ENCODE peak calls at places on chromosomes 6 and 20, in eight cellular contexts. One of them, this sample, is unnamed.
A peak's percentile ranks its signal among the peaks of the same experiment; 100 is the strongest.

GRCh38 chr20:58078741-58079522 is 149.5 kb downstream of the ANKRD60 start:
- DNase-seq in fibroblast of lung: peak; percentile 4
- DNase-seq in IMR-90: no peak
- DNase-seq in upper lobe of right lung: no peak
- DNase-seq in Peyer's patch: no peak
- DNase-seq in hepatocyte: no peak
- DNase-seq in breast epithelium: peak; percentile 13
- DNase-seq in CD4-positive, alpha-beta T cell: no peak
- DNase-seq in this sample: no peak

GRCh38 chr6:21022343-21023107 is 488.3 kb downstream of the CDKAL1 start:
- DNase-seq in fibroblast of lung: peak; percentile 78
- DNase-seq in IMR-90: peak; percentile 82
- DNase-seq in upper lobe of right lung: no peak
- DNase-seq in Peyer's patch: peak; percentile 26
- DNase-seq in hepatocyte: peak; percentile 71
- DNase-seq in breast epithelium: no peak
- DNase-seq in CD4-positive, alpha-beta T cell: no peak
- DNase-seq in this sample: no peak

GRCh38 chr20:62369508-62370114 is 2.5 kb upstream of the LAMA5 start:
- DNase-seq in fibroblast of lung: no peak
- DNase-seq in IMR-90: no peak
- DNase-seq in upper lobe of right lung: no peak
- DNase-seq in Peyer's patch: no peak
- DNase-seq in hepatocyte: no peak
- DNase-seq in breast epithelium: no peak
- DNase-seq in CD4-positive, alpha-beta T cell: no peak
- DNase-seq in this sample: no peak

GRCh38 chr20:34445177-34446065 is 70.8 kb upstream of the DYNLRB1 start:
- DNase-seq in fibroblast of lung: no peak
- DNase-seq in IMR-90: no peak
- DNase-seq in upper lobe of right lung: no peak
- DNase-seq in Peyer's patch: no peak
- DNase-seq in hepatocyte: no peak
- DNase-seq in breast epithelium: no peak
- DNase-seq in CD4-positive, alpha-beta T cell: no peak
- DNase-seq in this sample: no peak

GRCh38 chr20:49888341-49889244 is 26.7 kb downstream of the SPATA2 start:
- DNase-seq in fibroblast of lung: peak; percentile 66
- DNase-seq in IMR-90: peak; percentile 56
- DNase-seq in upper lobe of right lung: no peak
- DNase-seq in Peyer's patch: peak; percentile 42
- DNase-seq in hepatocyte: peak; percentile 72
- DNase-seq in breast epithelium: no peak
- DNase-seq in CD4-positive, alpha-beta T cell: peak; percentile 52
- DNase-seq in this sample: peak; percentile 42

GRCh38 chr20:21981179-21981578 is 275.7 kb downstream of the PAX1 start:
- DNase-seq in fibroblast of lung: no peak
- DNase-seq in IMR-90: no peak
- DNase-seq in upper lobe of right lung: no peak
- DNase-seq in Peyer's patch: no peak
- DNase-seq in hepatocyte: no peak
- DNase-seq in breast epithelium: no peak
- DNase-seq in CD4-positive, alpha-beta T cell: no peak
- DNase-seq in this sample: no peak

GRCh38 chr20:38270869-38271608 is 10.5 kb upstream of the KIAA1755 start:
- DNase-seq in fibroblast of lung: peak; percentile 99
- DNase-seq in IMR-90: peak; percentile 99
- DNase-seq in upper lobe of right lung: no peak
- DNase-seq in Peyer's patch: no peak
- DNase-seq in hepatocyte: peak; percentile 58
- DNase-seq in breast epithelium: no peak
- DNase-seq in CD4-positive, alpha-beta T cell: no peak
- DNase-seq in this sample: no peak

GRCh38 chr6:73965408-73966145 is 269.6 kb downstream of the CD109 start:
- DNase-seq in fibroblast of lung: no peak
- DNase-seq in IMR-90: no peak
- DNase-seq in upper lobe of right lung: no peak
- DNase-seq in Peyer's patch: no peak
- DNase-seq in hepatocyte: no peak
- DNase-seq in breast epithelium: no peak
- DNase-seq in CD4-positive, alpha-beta T cell: no peak
- DNase-seq in this sample: no peak

GRCh38 chr6:131692589-131692988 is 8.6 kb downstream of the OR2A4 start:
- DNase-seq in fibroblast of lung: no peak
- DNase-seq in IMR-90: no peak
- DNase-seq in upper lobe of right lung: no peak
- DNase-seq in Peyer's patch: no peak
- DNase-seq in hepatocyte: no peak
- DNase-seq in breast epithelium: no peak
- DNase-seq in CD4-positive, alpha-beta T cell: no peak
- DNase-seq in this sample: no peak

GRCh38 chr6:14690120-14691056 is 555.5 kb upstream of the JARID2 start:
- DNase-seq in fibroblast of lung: no peak
- DNase-seq in IMR-90: no peak
- DNase-seq in upper lobe of right lung: no peak
- DNase-seq in Peyer's patch: no peak
- DNase-seq in hepatocyte: no peak
- DNase-seq in breast epithelium: no peak
- DNase-seq in CD4-positive, alpha-beta T cell: no peak
- DNase-seq in this sample: no peak

GRCh38 chr20:32149566-32150170 is 40.2 kb downstream of the TM9SF4 start:
- DNase-seq in fibroblast of lung: no peak
- DNase-seq in IMR-90: peak; percentile 21
- DNase-seq in upper lobe of right lung: no peak
- DNase-seq in Peyer's patch: no peak
- DNase-seq in hepatocyte: no peak
- DNase-seq in breast epithelium: no peak
- DNase-seq in CD4-positive, alpha-beta T cell: no peak
- DNase-seq in this sample: no peak

GRCh38 chr6:128803911-128804310 is 79.0 kb upstream of the LAMA2 start:
- DNase-seq in fibroblast of lung: peak; percentile 84
- DNase-seq in IMR-90: peak; percentile 90
- DNase-seq in upper lobe of right lung: no peak
- DNase-seq in Peyer's patch: no peak
- DNase-seq in hepatocyte: no peak
- DNase-seq in breast epithelium: no peak
- DNase-seq in CD4-positive, alpha-beta T cell: no peak
- DNase-seq in this sample: no peak

GRCh38 chr6:106141441-106142237 is 55.5 kb downstream of the PRDM1 start:
- DNase-seq in fibroblast of lung: no peak
- DNase-seq in IMR-90: no peak
- DNase-seq in upper lobe of right lung: no peak
- DNase-seq in Peyer's patch: peak; percentile 44
- DNase-seq in hepatocyte: no peak
- DNase-seq in breast epithelium: no peak
- DNase-seq in CD4-positive, alpha-beta T cell: no peak
- DNase-seq in this sample: peak; percentile 46

GRCh38 chr20:50594591-50595432 is 84.6 kb downstream of the PTPN1 start:
- DNase-seq in fibroblast of lung: no peak
- DNase-seq in IMR-90: no peak
- DNase-seq in upper lobe of right lung: no peak
- DNase-seq in Peyer's patch: peak; percentile 42
- DNase-seq in hepatocyte: no peak
- DNase-seq in breast epithelium: no peak
- DNase-seq in CD4-positive, alpha-beta T cell: no peak
- DNase-seq in this sample: peak; percentile 17

GRCh38 chr6:163738304-163738703 is 323.8 kb downstream of the QKI start:
- DNase-seq in fibroblast of lung: no peak
- DNase-seq in IMR-90: no peak
- DNase-seq in upper lobe of right lung: no peak
- DNase-seq in Peyer's patch: no peak
- DNase-seq in hepatocyte: no peak
- DNase-seq in breast epithelium: no peak
- DNase-seq in CD4-positive, alpha-beta T cell: no peak
- DNase-seq in this sample: no peak

GRCh38 chr6:119350202-119351004 is 842 bp upstream of the MAN1A1 start:
- DNase-seq in fibroblast of lung: peak; percentile 82
- DNase-seq in IMR-90: peak; percentile 67
- DNase-seq in upper lobe of right lung: no peak
- DNase-seq in Peyer's patch: peak; percentile 44
- DNase-seq in hepatocyte: peak; percentile 68
- DNase-seq in breast epithelium: no peak
- DNase-seq in CD4-positive, alpha-beta T cell: no peak
- DNase-seq in this sample: peak; percentile 62

GRCh38 chr6:36599791-36600209 is 5.6 kb downstream of the SRSF3 start:
- DNase-seq in fibroblast of lung: peak; percentile 51
- DNase-seq in IMR-90: peak; percentile 40
- DNase-seq in upper lobe of right lung: peak; percentile 70
- DNase-seq in Peyer's patch: peak; percentile 20
- DNase-seq in hepatocyte: peak; percentile 40
- DNase-seq in breast epithelium: peak; percentile 40
- DNase-seq in CD4-positive, alpha-beta T cell: peak; percentile 48
- DNase-seq in this sample: peak; percentile 59

GRCh38 chr6:35011096-35012041 is 122.3 kb downstream of the ANKS1A start:
- DNase-seq in fibroblast of lung: no peak
- DNase-seq in IMR-90: no peak
- DNase-seq in upper lobe of right lung: no peak
- DNase-seq in Peyer's patch: no peak
- DNase-seq in hepatocyte: no peak
- DNase-seq in breast epithelium: no peak
- DNase-seq in CD4-positive, alpha-beta T cell: no peak
- DNase-seq in this sample: no peak

GRCh38 chr6:82017316-82017715 is 230.2 kb downstream of the IBTK start:
- DNase-seq in fibroblast of lung: peak; percentile 85
- DNase-seq in IMR-90: peak; percentile 75
- DNase-seq in upper lobe of right lung: no peak
- DNase-seq in Peyer's patch: no peak
- DNase-seq in hepatocyte: peak; percentile 85
- DNase-seq in breast epithelium: no peak
- DNase-seq in CD4-positive, alpha-beta T cell: no peak
- DNase-seq in this sample: no peak
- H3K9me3 ChIP-seq in fibroblast of lung: no peaks in the 10 kb centered on the region
- H3K9me3 ChIP-seq in IMR-90: no peaks in the 10 kb centered on the region
- H3K9me3 ChIP-seq in upper lobe of right lung: no peaks in the 10 kb centered on the region
- H3K9me3 ChIP-seq in Peyer's patch: no peaks in the 10 kb centered on the region
- H3K9me3 ChIP-seq in hepatocyte: no peaks in the 10 kb centered on the region
- H3K9me3 ChIP-seq in breast epithelium: no peaks in the 10 kb centered on the region
- H3K9me3 ChIP-seq in CD4-positive, alpha-beta T cell: no peaks in the 10 kb centered on the region
- H3K9me3 ChIP-seq in this sample: no peaks in the 10 kb centered on the region

GRCh38 chr6:168713839-168714238 is 272.9 kb downstream of the SMOC2 start:
- DNase-seq in fibroblast of lung: no peak
- DNase-seq in IMR-90: no peak
- DNase-seq in upper lobe of right lung: no peak
- DNase-seq in Peyer's patch: no peak
- DNase-seq in hepatocyte: peak; percentile 71
- DNase-seq in breast epithelium: no peak
- DNase-seq in CD4-positive, alpha-beta T cell: no peak
- DNase-seq in this sample: no peak

GRCh38 chr6:168709991-168710390 is 269.0 kb downstream of the SMOC2 start:
- DNase-seq in fibroblast of lung: no peak
- DNase-seq in IMR-90: no peak
- DNase-seq in upper lobe of right lung: no peak
- DNase-seq in Peyer's patch: no peak
- DNase-seq in hepatocyte: no peak
- DNase-seq in breast epithelium: no peak
- DNase-seq in CD4-positive, alpha-beta T cell: no peak
- DNase-seq in this sample: no peak

GRCh38 chr6:168711049-168711640 is 270.2 kb downstream of the SMOC2 start:
- DNase-seq in fibroblast of lung: no peak
- DNase-seq in IMR-90: no peak
- DNase-seq in upper lobe of right lung: no peak
- DNase-seq in Peyer's patch: no peak
- DNase-seq in hepatocyte: peak; percentile 20
- DNase-seq in breast epithelium: no peak
- DNase-seq in CD4-positive, alpha-beta T cell: no peak
- DNase-seq in this sample: no peak

GRCh38 chr6:168713013-168713412 is 272.0 kb downstream of the SMOC2 start:
- DNase-seq in fibroblast of lung: no peak
- DNase-seq in IMR-90: no peak
- DNase-seq in upper lobe of right lung: no peak
- DNase-seq in Peyer's patch: no peak
- DNase-seq in hepatocyte: no peak
- DNase-seq in breast epithelium: no peak
- DNase-seq in CD4-positive, alpha-beta T cell: no peak
- DNase-seq in this sample: no peak

DNA sequence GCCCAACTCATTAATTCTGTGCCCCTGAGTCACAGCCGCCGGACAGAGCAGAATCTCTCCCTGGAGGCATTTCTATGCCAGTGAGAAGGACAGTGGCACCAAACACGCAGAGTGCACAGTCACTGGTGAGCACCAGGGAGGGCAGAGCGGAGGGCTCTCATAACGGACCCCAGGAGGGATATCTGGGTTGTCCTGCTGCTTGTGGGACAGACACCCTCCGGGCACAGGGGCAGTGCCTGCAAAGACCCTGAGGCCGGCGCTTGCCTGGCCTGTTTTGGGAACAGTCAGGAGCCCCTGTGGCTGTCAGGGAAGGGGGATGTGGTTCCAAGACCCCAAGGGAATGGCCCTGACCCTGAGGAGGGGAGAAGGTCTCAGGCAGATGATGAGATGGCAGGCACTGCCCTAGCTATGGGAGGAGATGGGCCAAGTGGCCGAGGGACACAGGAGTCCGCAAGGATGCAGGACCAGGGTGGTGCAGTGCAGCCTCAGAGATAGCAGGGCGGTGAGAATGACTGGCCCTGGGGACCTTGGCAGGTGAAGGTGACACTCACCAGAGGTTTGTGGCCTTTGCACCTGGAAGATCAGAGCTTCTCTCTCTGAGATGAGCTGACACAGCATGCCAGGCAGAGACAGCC is 270.8 kb downstream of the SMOC2 start:
- DNase-seq in fibroblast of lung: no peak
- DNase-seq in IMR-90: no peak
- DNase-seq in upper lobe of right lung: no peak
- DNase-seq in Peyer's patch: no peak
- DNase-seq in hepatocyte: no peak
- DNase-seq in breast epithelium: no peak
- DNase-seq in CD4-positive, alpha-beta T cell: no peak
- DNase-seq in this sample: no peak
- H3K9me3 ChIP-seq in fibroblast of lung: no peaks in the 10 kb centered on the region
- H3K9me3 ChIP-seq in IMR-90: peaks cover 42% of the 10 kb centered on the region
- H3K9me3 ChIP-seq in upper lobe of right lung: no peaks in the 10 kb centered on the region
- H3K9me3 ChIP-seq in Peyer's patch: no peaks in the 10 kb centered on the region
- H3K9me3 ChIP-seq in hepatocyte: no peaks in the 10 kb centered on the region
- H3K9me3 ChIP-seq in breast epithelium: no peaks in the 10 kb centered on the region
- H3K9me3 ChIP-seq in CD4-positive, alpha-beta T cell: no peaks in the 10 kb centered on the region
- H3K9me3 ChIP-seq in this sample: no peaks in the 10 kb centered on the region

DNA sequence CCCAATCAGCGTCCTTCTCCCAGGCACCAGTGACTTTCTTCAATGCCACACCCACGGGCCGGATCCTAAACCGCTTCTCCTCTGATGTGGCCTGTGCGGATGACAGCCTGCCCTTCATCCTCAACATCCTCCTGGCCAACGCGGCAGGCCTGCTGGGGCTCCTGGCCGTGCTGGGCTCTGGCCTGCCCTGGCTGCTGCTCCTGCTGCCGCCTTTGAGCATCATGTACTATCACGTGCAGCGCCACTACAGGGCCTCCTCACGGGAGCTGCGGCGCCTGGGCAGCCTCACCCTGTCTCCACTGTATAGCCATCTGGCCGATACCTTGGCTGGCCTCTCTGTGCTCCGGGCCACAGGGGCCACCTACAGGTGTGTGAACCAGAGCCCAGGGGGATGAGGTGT is 9.8 kb downstream of the DLK2 start:
- DNase-seq in fibroblast of lung: no peak
- DNase-seq in IMR-90: no peak
- DNase-seq in upper lobe of right lung: no peak
- DNase-seq in Peyer's patch: no peak
- DNase-seq in hepatocyte: peak; percentile 2
- DNase-seq in breast epithelium: no peak
- DNase-seq in CD4-positive, alpha-beta T cell: no peak
- DNase-seq in this sample: no peak
- H3K9me3 ChIP-seq in fibroblast of lung: no peaks in the 10 kb centered on the region
- H3K9me3 ChIP-seq in IMR-90: no peaks in the 10 kb centered on the region
- H3K9me3 ChIP-seq in upper lobe of right lung: no peaks in the 10 kb centered on the region
- H3K9me3 ChIP-seq in Peyer's patch: no peaks in the 10 kb centered on the region
- H3K9me3 ChIP-seq in hepatocyte: no peaks in the 10 kb centered on the region
- H3K9me3 ChIP-seq in breast epithelium: no peaks in the 10 kb centered on the region
- H3K9me3 ChIP-seq in CD4-positive, alpha-beta T cell: no peaks in the 10 kb centered on the region
- H3K9me3 ChIP-seq in this sample: no peaks in the 10 kb centered on the region

GRCh38 chr20:36777576-36777975 is 4.0 kb upstream of the DSN1 start:
- DNase-seq in fibroblast of lung: no peak
- DNase-seq in IMR-90: no peak
- DNase-seq in upper lobe of right lung: no peak
- DNase-seq in Peyer's patch: no peak
- DNase-seq in hepatocyte: no peak
- DNase-seq in breast epithelium: no peak
- DNase-seq in CD4-positive, alpha-beta T cell: no peak
- DNase-seq in this sample: no peak
- H3K9me3 ChIP-seq in fibroblast of lung: no peaks in the 10 kb centered on the region
- H3K9me3 ChIP-seq in IMR-90: no peaks in the 10 kb centered on the region
- H3K9me3 ChIP-seq in upper lobe of right lung: no peaks in the 10 kb centered on the region
- H3K9me3 ChIP-seq in Peyer's patch: no peaks in the 10 kb centered on the region
- H3K9me3 ChIP-seq in hepatocyte: no peaks in the 10 kb centered on the region
- H3K9me3 ChIP-seq in breast epithelium: no peaks in the 10 kb centered on the region
- H3K9me3 ChIP-seq in CD4-positive, alpha-beta T cell: no peaks in the 10 kb centered on the region
- H3K9me3 ChIP-seq in this sample: no peaks in the 10 kb centered on the region

This sample was measured in CD4-positive, alpha-beta memory T cell.